ENCODE peak calls at places on chromosomes 7 and 10, in five cellular contexts. One of them, this sample, is unnamed.

GRCh38 chr10:73261362-73261995 is 9.0 kb upstream of the MRPS16 start:
- DNase-seq in SK-N-SH: no peak
- DNase-seq in K562: no peak
- DNase-seq in HepG2: no peak
- DNase-seq in GM12878: no peak
- DNase-seq in this sample: no peak

GRCh38 chr10:95312264-95312663 is 21.5 kb upstream of the PDLIM1 start:
- DNase-seq in HepG2: no peak
- DNase-seq in K562: no peak
- DNase-seq in GM12878: no peak
- DNase-seq in SK-N-SH: no peak
- DNase-seq in this sample: peak; percentile 26

GRCh38 chr10:128144547-128144946 is 18.3 kb upstream of the MKI67 start:
- DNase-seq in K562: no peak
- DNase-seq in GM12878: no peak
- DNase-seq in SK-N-SH: no peak
- DNase-seq in HepG2: no peak
- DNase-seq in this sample: no peak

GRCh38 chr7:112723416-112723815 is 66.8 kb downstream of the TMEM168 start:
- DNase-seq in K562: no peak
- DNase-seq in SK-N-SH: no peak
- DNase-seq in HepG2: no peak
- DNase-seq in GM12878: no peak
- DNase-seq in this sample: peak; percentile 55

GRCh38 chr10:110273474-110273873 is 31.2 kb downstream of the SMNDC1 start:
- DNase-seq in HepG2: peak; percentile 39
- DNase-seq in K562: no peak
- DNase-seq in GM12878: peak; percentile 28
- DNase-seq in SK-N-SH: no peak
- DNase-seq in this sample: peak; percentile 90

GRCh38 chr7:95867309-95867708 is 95.0 kb downstream of the DYNC1I1 start:
- DNase-seq in HepG2: no peak
- DNase-seq in GM12878: no peak
- DNase-seq in SK-N-SH: no peak
- DNase-seq in K562: no peak
- DNase-seq in this sample: no peak

GRCh38 chr7:158815046-158815445 is 14.3 kb downstream of the ESYT2 start:
- DNase-seq in SK-N-SH: no peak
- DNase-seq in HepG2: no peak
- DNase-seq in GM12878: no peak
- DNase-seq in K562: no peak
- DNase-seq in this sample: peak; percentile 37

GRCh38 chr7:115475774-115476407 is 554.0 kb downstream of the MDFIC start:
- DNase-seq in SK-N-SH: no peak
- DNase-seq in K562: no peak
- DNase-seq in GM12878: no peak
- DNase-seq in HepG2: no peak
- DNase-seq in this sample: no peak

GRCh38 chr10:130757271-130757670 is 554.2 kb downstream of the TCERG1L start:
- DNase-seq in GM12878: no peak
- DNase-seq in K562: no peak
- DNase-seq in HepG2: no peak
- DNase-seq in SK-N-SH: peak; percentile 52
- DNase-seq in this sample: no peak

GRCh38 chr10:29811751-29812427 is 177.1 kb upstream of the SVIL start:
- DNase-seq in SK-N-SH: peak; percentile 25
- DNase-seq in K562: no peak
- DNase-seq in HepG2: no peak
- DNase-seq in GM12878: no peak
- DNase-seq in this sample: peak; percentile 98

GRCh38 chr10:62958980-62959379 is 142.8 kb upstream of the EGR2 start:
- DNase-seq in K562: no peak
- DNase-seq in HepG2: no peak
- DNase-seq in GM12878: no peak
- DNase-seq in SK-N-SH: no peak
- DNase-seq in this sample: no peak

GRCh38 chr7:33750177-33750576 is 155.2 kb upstream of the BMPER start:
- DNase-seq in SK-N-SH: no peak
- DNase-seq in HepG2: no peak
- DNase-seq in K562: no peak
- DNase-seq in GM12878: peak; percentile 23
- DNase-seq in this sample: peak; percentile 84

GRCh38 chr10:43361532-43362190 is 9.8 kb upstream of the FXYD4 start:
- DNase-seq in GM12878: no peak
- DNase-seq in K562: no peak
- DNase-seq in HepG2: no peak
- DNase-seq in SK-N-SH: no peak
- DNase-seq in this sample: no peak

GRCh38 chr10:48694371-48695030 is 9.8 kb downstream of the WDFY4 start:
- DNase-seq in GM12878: no peak
- DNase-seq in HepG2: no peak
- DNase-seq in K562: no peak
- DNase-seq in SK-N-SH: no peak
- DNase-seq in this sample: no peak

GRCh38 chr7:105127179-105127578 is 113.2 kb downstream of the KMT2E start:
- DNase-seq in GM12878: no peak
- DNase-seq in SK-N-SH: no peak
- DNase-seq in K562: no peak
- DNase-seq in HepG2: no peak
- DNase-seq in this sample: peak; percentile 27

GRCh38 chr7:80725181-80725611 is 86.8 kb downstream of the CD36 start:
- DNase-seq in GM12878: no peak
- DNase-seq in K562: no peak
- DNase-seq in HepG2: no peak
- DNase-seq in SK-N-SH: no peak
- DNase-seq in this sample: no peak

GRCh38 chr7:54811016-54811924 is 52.3 kb upstream of the SEC61G start:
- DNase-seq in K562: no peak
- DNase-seq in HepG2: no peak
- DNase-seq in SK-N-SH: no peak
- DNase-seq in GM12878: no peak
- DNase-seq in this sample: peak; percentile 94

GRCh38 chr10:76881477-76882220 is 756.0 kb downstream of the KCNMA1 start:
- DNase-seq in K562: no peak
- DNase-seq in GM12878: peak; percentile 26
- DNase-seq in HepG2: no peak
- DNase-seq in SK-N-SH: no peak
- DNase-seq in this sample: peak; percentile 56

GRCh38 chr10:10897400-10897799 is 120.3 kb upstream of the CELF2 start:
- DNase-seq in K562: no peak
- DNase-seq in SK-N-SH: no peak
- DNase-seq in GM12878: no peak
- DNase-seq in HepG2: no peak
- DNase-seq in this sample: no peak

GRCh38 chr10:89959433-89960110 is 258.2 kb downstream of the KIF20B start:
- DNase-seq in GM12878: peak; percentile 57
- DNase-seq in HepG2: no peak
- DNase-seq in K562: no peak
- DNase-seq in SK-N-SH: no peak
- DNase-seq in this sample: no peak

GRCh38 chr7:39595102-39595620 is 28.2 kb upstream of the RALA start:
- DNase-seq in SK-N-SH: no peak
- DNase-seq in GM12878: no peak
- DNase-seq in K562: no peak
- DNase-seq in HepG2: peak; percentile 16
- DNase-seq in this sample: peak; percentile 50

GRCh38 chr10:113132651-113133088 is 182.6 kb downstream of the TCF7L2 start:
- DNase-seq in GM12878: no peak
- DNase-seq in SK-N-SH: no peak
- DNase-seq in K562: no peak
- DNase-seq in HepG2: no peak
- DNase-seq in this sample: peak; percentile 32

GRCh38 chr10:112716924-112717348 is 233.1 kb upstream of the TCF7L2 start:
- DNase-seq in HepG2: peak; percentile 96
- DNase-seq in GM12878: no peak
- DNase-seq in K562: no peak
- DNase-seq in SK-N-SH: no peak
- DNase-seq in this sample: peak; percentile 72

GRCh38 chr7:112337177-112337576 is 113.1 kb upstream of the IFRD1 start:
- DNase-seq in SK-N-SH: no peak
- DNase-seq in GM12878: no peak
- DNase-seq in K562: no peak
- DNase-seq in HepG2: no peak
- DNase-seq in this sample: no peak

GRCh38 chr7:125661677-125662076 is 732.1 kb upstream of the POT1 start:
- DNase-seq in K562: no peak
- DNase-seq in GM12878: no peak
- DNase-seq in SK-N-SH: no peak
- DNase-seq in HepG2: no peak
- DNase-seq in this sample: no peak

GRCh38 chr10:94403034-94403822 is 887 bp downstream of the TBC1D12 start:
- DNase-seq in K562: peak; percentile 31
- DNase-seq in HepG2: peak; percentile 76
- DNase-seq in GM12878: peak; percentile 47
- DNase-seq in SK-N-SH: peak; percentile 82
- DNase-seq in this sample: peak; percentile 67

GRCh38 chr7:50589362-50589761 is 24.2 kb upstream of the DDC start:
- DNase-seq in GM12878: no peak
- DNase-seq in K562: no peak
- DNase-seq in HepG2: no peak
- DNase-seq in SK-N-SH: no peak
- DNase-seq in this sample: no peak

GRCh38 chr10:110326351-110327032 is 21.8 kb upstream of the SMNDC1 start:
- DNase-seq in K562: no peak
- DNase-seq in SK-N-SH: no peak
- DNase-seq in HepG2: no peak
- DNase-seq in GM12878: peak; percentile 51
- DNase-seq in this sample: peak; percentile 97

GRCh38 chr10:2097937-2098336 is 360.6 kb upstream of the ADARB2 start:
- DNase-seq in GM12878: no peak
- DNase-seq in SK-N-SH: no peak
- DNase-seq in HepG2: no peak
- DNase-seq in K562: no peak
- DNase-seq in this sample: no peak

GRCh38 chr7:81226234-81226633 is 307.4 kb upstream of the SEMA3C start:
- DNase-seq in SK-N-SH: no peak
- DNase-seq in GM12878: no peak
- DNase-seq in K562: no peak
- DNase-seq in HepG2: no peak
- DNase-seq in this sample: no peak

GRCh38 chr7:32066441-32066840 is 3.8 kb downstream of the PDE1C start:
- DNase-seq in GM12878: no peak
- DNase-seq in SK-N-SH: no peak
- DNase-seq in K562: no peak
- DNase-seq in HepG2: no peak
- DNase-seq in this sample: no peak

GRCh38 chr7:32070406-32071360 is at the start of gene PDE1C:
- DNase-seq in SK-N-SH: peak; percentile 25
- DNase-seq in HepG2: no peak
- DNase-seq in K562: no peak
- DNase-seq in GM12878: no peak
- DNase-seq in this sample: peak; percentile 19

GRCh38 chr7:32070051-32070405 is 179 bp downstream of the PDE1C start:
- DNase-seq in GM12878: no peak
- DNase-seq in K562: no peak
- DNase-seq in HepG2: no peak
- DNase-seq in SK-N-SH: no peak
- DNase-seq in this sample: no peak

GRCh38 chr7:32069251-32069650 is 956 bp downstream of the PDE1C start:
- DNase-seq in HepG2: no peak
- DNase-seq in K562: no peak
- DNase-seq in SK-N-SH: no peak
- DNase-seq in GM12878: no peak
- DNase-seq in this sample: no peak

GRCh38 chr7:32068411-32068905 is 1.7 kb downstream of the PDE1C start:
- DNase-seq in GM12878: no peak
- DNase-seq in SK-N-SH: no peak
- DNase-seq in HepG2: no peak
- DNase-seq in K562: no peak
- DNase-seq in this sample: no peak
- TF ChIP-seq MXI1 in GM12878: no peak
- TF ChIP-seq MXI1 in SK-N-SH: no peak
- TF ChIP-seq MXI1 in HepG2: no peak
- TF ChIP-seq MXI1 in K562: no peak
- TF ChIP-seq MXI1 in this sample: no peak

GRCh38 chr10:132776821-132777220 is 9.1 kb downstream of the NKX6-2 start:
- DNase-seq in HepG2: no peak
- DNase-seq in K562: no peak
- DNase-seq in SK-N-SH: no peak
- DNase-seq in GM12878: no peak
- DNase-seq in this sample: no peak
- TF ChIP-seq RAD21 in HepG2: no peak
- TF ChIP-seq RAD21 in K562: no peak
- TF ChIP-seq RAD21 in SK-N-SH: no peak
- TF ChIP-seq RAD21 in GM12878: no peak
- TF ChIP-seq RAD21 in this sample: no peak

DNA sequence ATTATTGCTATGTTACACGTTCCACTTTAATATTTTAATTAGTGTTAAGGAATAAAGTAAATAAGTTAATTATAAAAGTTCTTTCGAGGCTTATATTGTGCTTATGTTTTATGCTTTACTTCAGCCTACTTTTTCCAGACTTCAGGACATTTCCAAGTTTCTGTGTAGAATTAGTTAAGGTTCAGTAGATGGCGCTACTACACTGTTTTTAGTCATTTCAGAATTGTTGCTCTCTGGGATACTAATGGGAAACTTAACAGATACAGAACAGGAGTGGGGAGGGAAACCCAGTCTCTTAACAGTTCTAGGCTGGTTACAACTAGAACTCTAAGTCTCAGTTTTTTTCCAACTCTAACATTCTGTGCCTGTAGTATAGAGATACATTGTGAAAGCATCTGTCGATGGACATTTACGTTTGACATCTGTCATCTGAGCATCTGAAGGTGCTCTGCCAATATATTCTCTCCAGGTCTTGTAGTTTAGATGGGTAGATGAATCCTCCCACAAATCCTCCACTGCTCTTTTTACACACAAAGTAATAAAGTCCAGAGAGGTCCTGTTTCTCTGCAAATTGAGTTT is 56.8 kb upstream of the FAM171A1 start:
- DNase-seq in SK-N-SH: peak; percentile 58
- DNase-seq in GM12878: no peak
- DNase-seq in HepG2: peak; percentile 41
- DNase-seq in K562: peak; percentile 21
- DNase-seq in this sample: peak; percentile 54
- TF ChIP-seq MXI1 in SK-N-SH: no peak
- TF ChIP-seq MXI1 in GM12878: no peak
- TF ChIP-seq MXI1 in HepG2: no peak
- TF ChIP-seq MXI1 in K562: no peak
- TF ChIP-seq MXI1 in this sample: no peak

DNA sequence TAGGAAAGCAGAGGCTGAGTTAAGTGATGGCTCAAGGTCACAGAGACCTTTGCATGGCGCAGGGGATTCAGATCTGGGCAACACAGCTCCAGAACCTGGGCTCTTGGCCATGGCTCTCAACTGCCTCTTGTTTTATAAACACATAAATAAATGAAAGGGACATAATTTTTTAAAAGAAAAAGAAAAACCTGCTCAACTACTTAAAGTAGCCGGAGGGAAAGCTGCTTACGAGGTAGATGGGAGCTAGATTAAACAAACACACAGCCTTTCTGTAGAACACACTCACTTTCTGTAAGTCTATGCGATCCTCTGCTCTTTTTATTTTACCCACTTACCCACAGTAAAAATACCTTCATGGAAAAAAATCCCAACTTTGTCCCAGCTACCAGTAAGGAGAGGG is 81.3 kb downstream of the PIP4K2A start:
- DNase-seq in HepG2: no peak
- DNase-seq in GM12878: no peak
- DNase-seq in K562: no peak
- DNase-seq in SK-N-SH: no peak
- DNase-seq in this sample: no peak
- TF ChIP-seq RAD21 in HepG2: no peak
- TF ChIP-seq RAD21 in GM12878: no peak
- TF ChIP-seq RAD21 in K562: no peak
- TF ChIP-seq RAD21 in SK-N-SH: no peak
- TF ChIP-seq RAD21 in this sample: no peak